ENCODE peak calls at places on chromosomes 3 and 15, in eight cellular contexts. One of them, this sample, is unnamed.
A peak's percentile ranks its signal among the peaks of the same experiment; 100 is the strongest.

GRCh38 chr3:183309276-183309675 is 56.2 kb downstream of the B3GNT5 start:
- ATAC-seq in effector memory CD8-positive, alpha-beta T cell: no peak
- ATAC-seq in aorta: no peak
- ATAC-seq in right cardiac atrium: peak; percentile 83
- ATAC-seq in Panc1: no peak
- ATAC-seq in activated naive CD8-positive, alpha-beta T cell treated with anti-CD3 and anti-CD28 coated beads, Interleukin-2, amount 10 ng/mL, durations not matched to agents 7 days and 5 days: no peak
- ATAC-seq in right lobe of liver: peak; percentile 92
- ATAC-seq in left colon: peak; percentile 70
- ATAC-seq in this sample: no peak

GRCh38 chr3:115272036-115272824 is 125.1 kb upstream of the ZBTB20 start:
- ATAC-seq in effector memory CD8-positive, alpha-beta T cell: no peak
- ATAC-seq in aorta: no peak
- ATAC-seq in right cardiac atrium: no peak
- ATAC-seq in Panc1: no peak
- ATAC-seq in activated naive CD8-positive, alpha-beta T cell treated with anti-CD3 and anti-CD28 coated beads, Interleukin-2, amount 10 ng/mL, durations not matched to agents 7 days and 5 days: no peak
- ATAC-seq in right lobe of liver: no peak
- ATAC-seq in left colon: no peak
- ATAC-seq in this sample: no peak

GRCh38 chr3:197378987-197379718 is 80.7 kb upstream of the DLG1 start:
- ATAC-seq in effector memory CD8-positive, alpha-beta T cell: no peak
- ATAC-seq in aorta: no peak
- ATAC-seq in right cardiac atrium: no peak
- ATAC-seq in Panc1: no peak
- ATAC-seq in activated naive CD8-positive, alpha-beta T cell treated with anti-CD3 and anti-CD28 coated beads, Interleukin-2, amount 10 ng/mL, durations not matched to agents 7 days and 5 days: no peak
- ATAC-seq in right lobe of liver: no peak
- ATAC-seq in left colon: no peak
- ATAC-seq in this sample: peak; percentile 63

GRCh38 chr3:51390600-51391074 is 448 bp upstream of the RBM15B start:
- ATAC-seq in effector memory CD8-positive, alpha-beta T cell: no peak
- ATAC-seq in aorta: peak; percentile 9
- ATAC-seq in right cardiac atrium: no peak
- ATAC-seq in Panc1: peak; percentile 39
- ATAC-seq in activated naive CD8-positive, alpha-beta T cell treated with anti-CD3 and anti-CD28 coated beads, Interleukin-2, amount 10 ng/mL, durations not matched to agents 7 days and 5 days: peak; percentile 3
- ATAC-seq in right lobe of liver: no peak
- ATAC-seq in left colon: no peak
- ATAC-seq in this sample: peak; percentile 3

GRCh38 chr3:37287776-37288175 is 113.4 kb upstream of the LRRFIP2 start:
- ATAC-seq in effector memory CD8-positive, alpha-beta T cell: no peak
- ATAC-seq in aorta: no peak
- ATAC-seq in right cardiac atrium: no peak
- ATAC-seq in Panc1: no peak
- ATAC-seq in activated naive CD8-positive, alpha-beta T cell treated with anti-CD3 and anti-CD28 coated beads, Interleukin-2, amount 10 ng/mL, durations not matched to agents 7 days and 5 days: peak; percentile 50
- ATAC-seq in right lobe of liver: no peak
- ATAC-seq in left colon: no peak
- ATAC-seq in this sample: peak; percentile 76

GRCh38 chr3:2770451-2770850 is 339.7 kb downstream of the IL5RA start:
- ATAC-seq in effector memory CD8-positive, alpha-beta T cell: no peak
- ATAC-seq in aorta: no peak
- ATAC-seq in right cardiac atrium: no peak
- ATAC-seq in Panc1: no peak
- ATAC-seq in activated naive CD8-positive, alpha-beta T cell treated with anti-CD3 and anti-CD28 coated beads, Interleukin-2, amount 10 ng/mL, durations not matched to agents 7 days and 5 days: no peak
- ATAC-seq in right lobe of liver: no peak
- ATAC-seq in left colon: no peak
- ATAC-seq in this sample: no peak

GRCh38 chr15:52163321-52164190 is 27.6 kb downstream of the GNB5 start:
- ATAC-seq in effector memory CD8-positive, alpha-beta T cell: no peak
- ATAC-seq in aorta: no peak
- ATAC-seq in right cardiac atrium: peak; percentile 11
- ATAC-seq in Panc1: peak; percentile 65
- ATAC-seq in activated naive CD8-positive, alpha-beta T cell treated with anti-CD3 and anti-CD28 coated beads, Interleukin-2, amount 10 ng/mL, durations not matched to agents 7 days and 5 days: peak; percentile 33
- ATAC-seq in right lobe of liver: peak; percentile 24
- ATAC-seq in left colon: no peak
- ATAC-seq in this sample: no peak

GRCh38 chr15:42154576-42155355 is 1.7 kb downstream of the PLA2G4F start:
- ATAC-seq in effector memory CD8-positive, alpha-beta T cell: no peak
- ATAC-seq in aorta: no peak
- ATAC-seq in right cardiac atrium: no peak
- ATAC-seq in Panc1: no peak
- ATAC-seq in activated naive CD8-positive, alpha-beta T cell treated with anti-CD3 and anti-CD28 coated beads, Interleukin-2, amount 10 ng/mL, durations not matched to agents 7 days and 5 days: no peak
- ATAC-seq in right lobe of liver: no peak
- ATAC-seq in left colon: no peak
- ATAC-seq in this sample: no peak

GRCh38 chr3:125137432-125138033 is 75.0 kb downstream of the SLC12A8 start:
- ATAC-seq in effector memory CD8-positive, alpha-beta T cell: no peak
- ATAC-seq in aorta: peak; percentile 67
- ATAC-seq in right cardiac atrium: no peak
- ATAC-seq in Panc1: peak; percentile 43
- ATAC-seq in activated naive CD8-positive, alpha-beta T cell treated with anti-CD3 and anti-CD28 coated beads, Interleukin-2, amount 10 ng/mL, durations not matched to agents 7 days and 5 days: no peak
- ATAC-seq in right lobe of liver: no peak
- ATAC-seq in left colon: no peak
- ATAC-seq in this sample: no peak

GRCh38 chr15:68561146-68561545 is 17.6 kb upstream of the CORO2B start:
- ATAC-seq in effector memory CD8-positive, alpha-beta T cell: no peak
- ATAC-seq in aorta: no peak
- ATAC-seq in right cardiac atrium: no peak
- ATAC-seq in Panc1: no peak
- ATAC-seq in activated naive CD8-positive, alpha-beta T cell treated with anti-CD3 and anti-CD28 coated beads, Interleukin-2, amount 10 ng/mL, durations not matched to agents 7 days and 5 days: no peak
- ATAC-seq in right lobe of liver: no peak
- ATAC-seq in left colon: no peak
- ATAC-seq in this sample: no peak

GRCh38 chr15:51234181-51234927 is 104.0 kb downstream of the CYP19A1 start:
- ATAC-seq in effector memory CD8-positive, alpha-beta T cell: no peak
- ATAC-seq in aorta: no peak
- ATAC-seq in right cardiac atrium: no peak
- ATAC-seq in Panc1: no peak
- ATAC-seq in activated naive CD8-positive, alpha-beta T cell treated with anti-CD3 and anti-CD28 coated beads, Interleukin-2, amount 10 ng/mL, durations not matched to agents 7 days and 5 days: no peak
- ATAC-seq in right lobe of liver: no peak
- ATAC-seq in left colon: no peak
- ATAC-seq in this sample: no peak

GRCh38 chr3:142022381-142022780 is 127.0 kb downstream of the TFDP2 start:
- ATAC-seq in effector memory CD8-positive, alpha-beta T cell: no peak
- ATAC-seq in aorta: no peak
- ATAC-seq in right cardiac atrium: peak; percentile 57
- ATAC-seq in Panc1: peak; percentile 68
- ATAC-seq in activated naive CD8-positive, alpha-beta T cell treated with anti-CD3 and anti-CD28 coated beads, Interleukin-2, amount 10 ng/mL, durations not matched to agents 7 days and 5 days: peak; percentile 67
- ATAC-seq in right lobe of liver: peak; percentile 46
- ATAC-seq in left colon: peak; percentile 71
- ATAC-seq in this sample: peak; percentile 61